ENCODE peak calls at places on chromosome 3, in four cellular contexts. B is suprapubic skin, M is GM23338, C is fibroblast of lung. N is an unnamed sample. For H3K27me3, the result is how much of the 10 kb centered on the place peaks cover.

GRCh38 chr3:189167027-189167766 is 4.6 kb upstream of the TPRG1 start:
- DNase-seq in B (no peak), M (peak), C (no peak), N (peak)

GRCh38 chr3:33047842-33048834 is 48.8 kb downstream of the GLB1 start:
- DNase-seq in B (no peak), M (no peak), C (no peak), N (no peak)

GRCh38 chr3:32447865-32448400 is 54.7 kb downstream of the CMTM6 start:
- DNase-seq in B (peak), M (peak), C (no peak), N (no peak)

GRCh38 chr3:11289864-11290263 is 17.7 kb downstream of the ATG7 start:
- DNase-seq in B (no peak), M (no peak), C (no peak), N (no peak)

GRCh38 chr3:152385761-152386160 is 117.0 kb downstream of the MBNL1 start:
- DNase-seq in B (no peak), M (peak), C (peak), N (no peak)

GRCh38 chr3:77051927-77052542 is 12.1 kb downstream of the ROBO2 start:
- DNase-seq in B (no peak), M (peak), C (no peak), N (no peak)

GRCh38 chr3:18712713-18713575 is 287.8 kb upstream of the SATB1 start:
- DNase-seq in B (no peak), M (no peak), C (no peak), N (no peak)

GRCh38 chr3:122078235-122078935 is 23.2 kb downstream of the CD86 start:
- DNase-seq in B (no peak), M (no peak), C (no peak), N (no peak)

GRCh38 chr3:129230311-129231019 is 18.9 kb upstream of the COPG1 start:
- DNase-seq in B (no peak), M (no peak), C (peak), N (peak)

GRCh38 chr3:153311531-153311930 is 149.5 kb downstream of the RAP2B start:
- DNase-seq in B (no peak), M (no peak), C (no peak), N (no peak)

GRCh38 chr3:156150434-156151066 is 30.2 kb downstream of the KCNAB1 start:
- DNase-seq in B (no peak), M (peak), C (peak), N (no peak)

GRCh38 chr3:109806929-109807328 is 469.6 kb upstream of the DPPA4 start:
- DNase-seq in B (no peak), M (no peak), C (peak), N (no peak)

GRCh38 chr3:81485444-81485865 is 276.0 kb downstream of the GBE1 start:
- DNase-seq in B (no peak), M (no peak), C (peak), N (peak)

GRCh38 chr3:179083977-179084376 is 12.4 kb upstream of the ZMAT3 start:
- DNase-seq in B (no peak), M (peak), C (no peak), N (no peak)

GRCh38 chr3:148077318-148077923 is 620.3 kb upstream of the AGTR1 start:
- DNase-seq in B (no peak), M (peak), C (peak), N (no peak)

GRCh38 chr3:45929042-45929679 is 14.1 kb upstream of the CXCR6 start:
- DNase-seq in B (no peak), M (peak), C (peak), N (no peak)

GRCh38 chr3:108225221-108225620 is 3.0 kb upstream of the IFT57 start:
- DNase-seq in B (no peak), M (no peak), C (no peak), N (no peak)

GRCh38 chr3:150061288-150062018 is 90.8 kb upstream of the PFN2 start:
- DNase-seq in B (no peak), M (no peak), C (no peak), N (no peak)
- H3K4me3 ChIP-seq in B (no peak), M (no peak), C (no peak), N (no peak)

GRCh38 chr3:73061416-73061815 is at the start of gene EBLN2:
- DNase-seq in B (no peak), M (no peak), C (no peak), N (no peak)
- H3K27me3 ChIP-seq in B (under half), M (under half), C (under half), N (under half)

GRCh38 chr3:184582998-184583344 is 21.4 kb downstream of the EPHB3 start:
- DNase-seq in B (no peak), M (no peak), C (no peak), N (no peak)

GRCh38 chr3:184582583-184582982 is 21.0 kb downstream of the EPHB3 start:
- DNase-seq in B (no peak), M (peak), C (no peak), N (no peak)

GRCh38 chr3:184584001-184584891 is 22.7 kb downstream of the EPHB3 start:
- DNase-seq in B (no peak), M (peak), C (no peak), N (no peak)

GRCh38 chr3:184581331-184582210 is 20.0 kb downstream of the EPHB3 start:
- DNase-seq in B (no peak), M (no peak), C (no peak), N (no peak)

DNA sequence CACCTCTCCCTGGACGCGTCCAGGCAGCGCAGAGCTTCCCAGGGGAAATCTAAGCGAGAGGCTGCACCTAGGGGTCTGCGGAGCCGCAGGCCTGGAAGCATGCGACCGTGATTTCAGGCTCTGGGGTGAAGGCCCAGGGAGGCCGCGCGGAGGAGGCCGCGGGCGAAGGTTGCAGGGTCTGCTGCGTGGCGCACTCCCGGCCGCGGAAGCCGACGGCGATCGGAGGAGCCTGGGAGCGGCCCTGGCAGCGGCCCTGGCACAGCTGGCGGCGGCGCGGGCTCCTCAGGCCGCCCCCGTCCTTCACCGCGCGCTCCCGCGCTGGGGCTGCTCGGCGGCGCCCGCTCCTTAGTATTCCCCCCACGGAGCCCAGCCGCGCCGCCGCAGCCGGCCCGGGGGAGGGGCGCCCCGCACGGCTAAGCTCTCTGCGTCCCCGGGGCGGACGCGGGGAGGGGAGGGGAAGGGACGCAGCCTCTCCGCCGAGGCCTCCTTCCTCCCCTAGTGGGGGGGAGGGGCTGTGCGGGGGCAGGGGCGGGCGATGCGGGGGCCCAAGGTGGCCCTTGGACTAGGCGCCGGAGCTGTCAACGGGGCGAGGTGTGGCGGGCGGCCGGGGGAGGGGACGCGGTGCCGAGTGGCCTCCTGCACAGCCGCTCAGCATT is 21.9 kb downstream of the EPHB3 start:
- DNase-seq in B (no peak), M (no peak), C (no peak), N (no peak)
- H3K4me3 ChIP-seq in B (peak), M (peak), C (peak), N (peak)

GRCh38 chr3:13868844-13869724 is 10.8 kb downstream of the WNT7A start:
- DNase-seq in B (no peak), M (no peak), C (no peak), N (no peak)
- H3K27me3 ChIP-seq in B (under half), M (under half), C (under half), N (under half)

GRCh38 chr3:43400162-43400561 is 113.8 kb downstream of the SNRK start:
- DNase-seq in B (no peak), M (no peak), C (no peak), N (no peak)
- H3K4me3 ChIP-seq in B (no peak), M (no peak), C (no peak), N (no peak)

N was measured in kidney epithelial cell.